ENCODE peak calls at places on chromosomes 2 and 18, in five cellular contexts. One of them, this sample, is unnamed.

GRCh38 chr18:49100226-49100968 is 149.6 kb upstream of the SMAD7 start:
- DNase-seq in upper lobe of right lung: no peak
- DNase-seq in adipocyte: peak; percentile 61
- DNase-seq in OCI-LY7: no peak
- DNase-seq in H9: no peak
- DNase-seq in this sample: no peak

GRCh38 chr18:78240867-78241266 is 738.8 kb upstream of the SALL3 start:
- DNase-seq in upper lobe of right lung: no peak
- DNase-seq in adipocyte: no peak
- DNase-seq in OCI-LY7: no peak
- DNase-seq in H9: no peak
- DNase-seq in this sample: no peak

GRCh38 chr18:74310411-74310810 is 5.2 kb upstream of the C18orf63 start:
- DNase-seq in upper lobe of right lung: no peak
- DNase-seq in adipocyte: peak; percentile 34
- DNase-seq in OCI-LY7: peak; percentile 7
- DNase-seq in H9: peak; percentile 49
- DNase-seq in this sample: no peak

GRCh38 chr2:6224267-6224666 is 532.1 kb downstream of the SOX11 start:
- DNase-seq in upper lobe of right lung: no peak
- DNase-seq in adipocyte: no peak
- DNase-seq in OCI-LY7: peak; percentile 83
- DNase-seq in H9: no peak
- DNase-seq in this sample: no peak

GRCh38 chr2:135186054-135186453 is 134.0 kb downstream of the RAB3GAP1 start:
- DNase-seq in upper lobe of right lung: no peak
- DNase-seq in adipocyte: no peak
- DNase-seq in OCI-LY7: no peak
- DNase-seq in H9: no peak
- DNase-seq in this sample: no peak

GRCh38 chr18:46571756-46572155 is 85.3 kb downstream of the LOXHD1 start:
- DNase-seq in upper lobe of right lung: no peak
- DNase-seq in adipocyte: no peak
- DNase-seq in OCI-LY7: no peak
- DNase-seq in H9: no peak
- DNase-seq in this sample: no peak

GRCh38 chr18:79988079-79988924 is at the start of gene TXNL4A:
- DNase-seq in upper lobe of right lung: peak; percentile 94
- DNase-seq in adipocyte: peak; percentile 95
- DNase-seq in OCI-LY7: peak; percentile 86
- DNase-seq in H9: peak; percentile 78
- DNase-seq in this sample: peak; percentile 87

GRCh38 chr2:191878576-191879298 is 31.8 kb upstream of the CAVIN2 start:
- DNase-seq in upper lobe of right lung: no peak
- DNase-seq in adipocyte: peak; percentile 62
- DNase-seq in OCI-LY7: no peak
- DNase-seq in H9: no peak
- DNase-seq in this sample: no peak

GRCh38 chr18:10245517-10246175 is 208.8 kb upstream of the APCDD1 start:
- DNase-seq in upper lobe of right lung: no peak
- DNase-seq in adipocyte: no peak
- DNase-seq in OCI-LY7: no peak
- DNase-seq in H9: no peak
- DNase-seq in this sample: no peak
- H3K4me1 ChIP-seq in upper lobe of right lung: peaks cover 30% of the 10 kb centered on the region
- H3K4me1 ChIP-seq in adipocyte: no peaks in the 10 kb centered on the region
- H3K4me1 ChIP-seq in OCI-LY7: no peaks in the 10 kb centered on the region
- H3K4me1 ChIP-seq in H9: no peaks in the 10 kb centered on the region
- H3K4me1 ChIP-seq in this sample: no peaks in the 10 kb centered on the region

DNA sequence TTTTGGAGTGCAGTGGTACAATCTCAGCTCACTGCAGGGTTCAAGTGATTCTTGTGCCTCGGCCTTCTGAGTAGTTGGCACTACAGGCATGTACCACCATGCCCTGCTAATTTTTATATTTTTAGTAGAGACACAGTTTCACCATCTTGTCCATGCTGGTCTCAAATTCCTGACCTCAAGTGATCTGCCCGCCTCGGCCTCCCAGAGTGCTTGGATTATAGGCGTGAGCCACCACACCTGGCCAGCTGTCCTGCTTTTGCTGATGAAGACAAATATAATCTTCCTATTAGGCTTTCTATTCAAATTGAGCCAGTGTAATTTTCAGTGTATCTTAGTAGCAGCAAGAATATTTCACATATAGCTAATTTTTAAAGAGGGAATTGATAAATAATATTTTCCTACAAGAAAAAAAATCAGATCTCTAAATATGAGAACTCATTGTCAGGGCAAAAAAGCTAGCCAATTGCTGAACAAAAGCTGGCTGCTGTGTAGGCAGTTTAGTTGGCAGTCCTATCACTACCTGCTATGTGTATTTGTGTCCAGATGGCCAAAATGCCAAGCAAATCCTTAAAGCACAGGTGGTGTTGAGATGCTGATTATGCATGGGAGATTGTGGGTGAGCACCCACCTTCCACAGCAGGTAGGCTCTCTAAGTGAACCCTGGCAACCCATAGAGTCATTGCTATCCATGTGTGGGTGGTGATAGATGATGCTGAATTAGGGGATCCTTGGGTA is 60.8 kb upstream of the STAM2 start:
- DNase-seq in upper lobe of right lung: no peak
- DNase-seq in adipocyte: no peak
- DNase-seq in OCI-LY7: no peak
- DNase-seq in H9: no peak
- DNase-seq in this sample: no peak
- H3K4me1 ChIP-seq in upper lobe of right lung: no peaks in the 10 kb centered on the region
- H3K4me1 ChIP-seq in adipocyte: no peaks in the 10 kb centered on the region
- H3K4me1 ChIP-seq in OCI-LY7: no peaks in the 10 kb centered on the region
- H3K4me1 ChIP-seq in H9: no peaks in the 10 kb centered on the region
- H3K4me1 ChIP-seq in this sample: no peaks in the 10 kb centered on the region

GRCh38 chr2:207258191-207258991 is 92.6 kb upstream of the KLF7 start:
- DNase-seq in upper lobe of right lung: no peak
- DNase-seq in adipocyte: peak; percentile 97
- DNase-seq in OCI-LY7: no peak
- DNase-seq in H9: no peak
- DNase-seq in this sample: no peak
- H3K4me1 ChIP-seq in upper lobe of right lung: peaks cover 22% of the 10 kb centered on the region
- H3K4me1 ChIP-seq in adipocyte: peaks cover 58% of the 10 kb centered on the region
- H3K4me1 ChIP-seq in OCI-LY7: no peaks in the 10 kb centered on the region
- H3K4me1 ChIP-seq in H9: peaks cover 8% of the 10 kb centered on the region
- H3K4me1 ChIP-seq in this sample: no peaks in the 10 kb centered on the region

DNA sequence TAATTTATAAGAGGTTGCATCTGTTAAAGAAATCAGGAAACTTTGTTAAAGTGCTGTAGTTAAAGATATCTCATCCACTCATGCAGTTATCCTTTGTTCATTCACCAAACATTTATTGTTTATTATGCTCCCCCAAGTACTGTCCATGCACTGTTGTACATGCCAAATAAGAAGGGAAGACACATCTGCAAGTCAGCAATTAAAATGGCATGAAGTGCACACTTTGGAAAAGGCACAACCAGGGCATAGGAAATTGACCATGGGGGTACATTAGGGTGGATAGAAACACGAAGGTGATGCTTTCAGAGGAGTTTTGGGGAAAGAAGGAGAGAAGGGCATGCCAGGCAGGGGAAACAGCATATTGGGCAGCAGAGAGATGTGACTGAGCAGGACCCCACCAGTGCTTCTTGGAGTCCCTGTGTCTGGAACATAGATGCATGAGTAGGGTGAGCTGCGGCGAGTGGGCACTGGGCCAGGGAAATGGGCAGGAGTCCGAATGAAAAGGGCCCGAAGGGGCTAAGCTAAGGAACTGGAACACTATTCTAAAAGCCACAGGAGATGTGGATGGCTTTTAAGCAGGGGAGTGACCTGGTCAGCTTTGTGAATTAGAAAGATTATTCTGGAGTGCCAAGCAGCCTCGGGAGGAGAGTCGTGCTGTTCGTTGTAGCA is 316.2 kb downstream of the AGPS start:
- DNase-seq in upper lobe of right lung: no peak
- DNase-seq in adipocyte: no peak
- DNase-seq in OCI-LY7: no peak
- DNase-seq in H9: no peak
- DNase-seq in this sample: no peak
- H3K4me1 ChIP-seq in upper lobe of right lung: no peaks in the 10 kb centered on the region
- H3K4me1 ChIP-seq in adipocyte: no peaks in the 10 kb centered on the region
- H3K4me1 ChIP-seq in OCI-LY7: no peaks in the 10 kb centered on the region
- H3K4me1 ChIP-seq in H9: no peaks in the 10 kb centered on the region
- H3K4me1 ChIP-seq in this sample: no peaks in the 10 kb centered on the region

GRCh38 chr2:9212661-9213411 is 6.2 kb downstream of the ASAP2 start:
- DNase-seq in upper lobe of right lung: no peak
- DNase-seq in adipocyte: no peak
- DNase-seq in OCI-LY7: no peak
- DNase-seq in H9: no peak
- DNase-seq in this sample: no peak
- H3K4me1 ChIP-seq in upper lobe of right lung: peaks cover 46% of the 10 kb centered on the region
- H3K4me1 ChIP-seq in adipocyte: peaks cover 45% of the 10 kb centered on the region
- H3K4me1 ChIP-seq in OCI-LY7: no peaks in the 10 kb centered on the region
- H3K4me1 ChIP-seq in H9: no peaks in the 10 kb centered on the region
- H3K4me1 ChIP-seq in this sample: peaks cover 12% of the 10 kb centered on the region